ENCODE peak calls at places on chromosome 2, in eight cellular contexts. W, Y, I, L, R, S, Z and C are unnamed samples.

GRCh38 chr2:45960057-45960863 is 308.8 kb downstream of the PRKCE start:
- DNase-seq in W (no peak), Y (no peak), I (no peak), L (no peak), R (no peak), S (no peak), Z (no peak), C (no peak)

GRCh38 chr2:124035001-124035400 is 9.9 kb downstream of the CNTNAP5 start:
- DNase-seq in W (no peak), Y (no peak), I (no peak), L (no peak), R (no peak), S (no peak), Z (no peak), C (no peak)

GRCh38 chr2:55843096-55843991 is 80.2 kb downstream of the EFEMP1 start:
- DNase-seq in W (peak; percentile 83), Y (peak; percentile 91), I (no peak), L (no peak), R (no peak), S (peak; percentile 97), Z (no peak), C (no peak)

GRCh38 chr2:108945969-108946368 is 43.1 kb downstream of the EDAR start:
- DNase-seq in W (no peak), Y (no peak), I (no peak), L (no peak), R (no peak), S (no peak), Z (no peak), C (no peak)

GRCh38 chr2:238701066-238701906 is 146.6 kb upstream of the TWIST2 start:
- DNase-seq in W (no peak), Y (no peak), I (no peak), L (no peak), R (peak; percentile 3), S (peak; percentile 36), Z (peak; percentile 89), C (no peak)

GRCh38 chr2:104434363-104434792 is 419.5 kb upstream of the POU3F3 start:
- DNase-seq in W (no peak), Y (no peak), I (peak; percentile 53), L (peak; percentile 83), R (no peak), S (no peak), Z (no peak), C (no peak)

GRCh38 chr2:54904836-54905235 is 145.4 kb downstream of the RTN4 start:
- DNase-seq in W (no peak), Y (no peak), I (no peak), L (no peak), R (no peak), S (no peak), Z (no peak), C (no peak)

GRCh38 chr2:46337208-46337994 is 40.2 kb downstream of the EPAS1 start:
- DNase-seq in W (no peak), Y (no peak), I (no peak), L (no peak), R (no peak), S (no peak), Z (no peak), C (no peak)

GRCh38 chr2:38466409-38466808 is 89.3 kb upstream of the ATL2 start:
- DNase-seq in W (no peak), Y (no peak), I (no peak), L (no peak), R (no peak), S (no peak), Z (no peak), C (no peak)

GRCh38 chr2:168049609-168050008 is 197.8 kb downstream of the STK39 start:
- DNase-seq in W (no peak), Y (no peak), I (no peak), L (no peak), R (no peak), S (no peak), Z (no peak), C (no peak)

GRCh38 chr2:174691203-174691779 is 73.0 kb downstream of the CHRNA1 start:
- DNase-seq in W (no peak), Y (no peak), I (no peak), L (no peak), R (no peak), S (no peak), Z (no peak), C (no peak)

GRCh38 chr2:177759443-177759842 is 313.1 kb downstream of the PDE11A start:
- DNase-seq in W (no peak), Y (no peak), I (no peak), L (no peak), R (no peak), S (peak; percentile 9), Z (no peak), C (no peak)

GRCh38 chr2:10910625-10911024 is 1.1 kb upstream of the KCNF1 start:
- DNase-seq in W (no peak), Y (no peak), I (no peak), L (no peak), R (no peak), S (no peak), Z (no peak), C (no peak)

GRCh38 chr2:10908195-10908594 is 3.5 kb upstream of the KCNF1 start:
- DNase-seq in W (no peak), Y (no peak), I (no peak), L (no peak), R (no peak), S (no peak), Z (no peak), C (no peak)

GRCh38 chr2:10911291-10912075 is at the start of gene KCNF1:
- DNase-seq in W (no peak), Y (no peak), I (peak; percentile 62), L (peak; percentile 74), R (no peak), S (peak; percentile 83), Z (no peak), C (no peak)

GRCh38 chr2:10909050-10909995 is 2.4 kb upstream of the KCNF1 start:
- DNase-seq in W (no peak), Y (no peak), I (peak; percentile 81), L (peak; percentile 87), R (no peak), S (no peak), Z (no peak), C (no peak)

GRCh38 chr2:10909996-10910341 is 1.8 kb upstream of the KCNF1 start:
- DNase-seq in W (no peak), Y (no peak), I (no peak), L (no peak), R (no peak), S (no peak), Z (no peak), C (no peak)
- TF ChIP-seq CTCF in W (no peak), Y (no peak), I (no peak), L (no peak), R (no peak), S (no peak), Z (peak; percentile 1), C (no peak)

GRCh38 chr2:71893646-71894045 is 254.0 kb downstream of the CYP26B1 start:
- DNase-seq in W (no peak), Y (no peak), I (no peak), L (no peak), R (no peak), S (no peak), Z (peak; percentile 87), C (no peak)

GRCh38 chr2:71892896-71893295 is 254.8 kb downstream of the CYP26B1 start:
- DNase-seq in W (no peak), Y (no peak), I (no peak), L (no peak), R (no peak), S (no peak), Z (peak; percentile 72), C (no peak)

GRCh38 chr2:71895320-71896161 is 252.1 kb downstream of the CYP26B1 start:
- DNase-seq in W (no peak), Y (no peak), I (no peak), L (no peak), R (no peak), S (no peak), Z (peak; percentile 86), C (no peak)

GRCh38 chr2:71892132-71892730 is 255.4 kb downstream of the CYP26B1 start:
- DNase-seq in W (no peak), Y (no peak), I (no peak), L (no peak), R (no peak), S (no peak), Z (peak; percentile 55), C (no peak)

GRCh38 chr2:71894266-71894665 is 253.4 kb downstream of the CYP26B1 start:
- DNase-seq in W (no peak), Y (no peak), I (peak; percentile 42), L (peak; percentile 45), R (no peak), S (no peak), Z (peak; percentile 78), C (no peak)
- TF ChIP-seq CTCF in W (peak; percentile 7), Y (no peak), I (no peak), L (peak; percentile 54), R (no peak), S (no peak), Z (no peak), C (no peak)

DNA sequence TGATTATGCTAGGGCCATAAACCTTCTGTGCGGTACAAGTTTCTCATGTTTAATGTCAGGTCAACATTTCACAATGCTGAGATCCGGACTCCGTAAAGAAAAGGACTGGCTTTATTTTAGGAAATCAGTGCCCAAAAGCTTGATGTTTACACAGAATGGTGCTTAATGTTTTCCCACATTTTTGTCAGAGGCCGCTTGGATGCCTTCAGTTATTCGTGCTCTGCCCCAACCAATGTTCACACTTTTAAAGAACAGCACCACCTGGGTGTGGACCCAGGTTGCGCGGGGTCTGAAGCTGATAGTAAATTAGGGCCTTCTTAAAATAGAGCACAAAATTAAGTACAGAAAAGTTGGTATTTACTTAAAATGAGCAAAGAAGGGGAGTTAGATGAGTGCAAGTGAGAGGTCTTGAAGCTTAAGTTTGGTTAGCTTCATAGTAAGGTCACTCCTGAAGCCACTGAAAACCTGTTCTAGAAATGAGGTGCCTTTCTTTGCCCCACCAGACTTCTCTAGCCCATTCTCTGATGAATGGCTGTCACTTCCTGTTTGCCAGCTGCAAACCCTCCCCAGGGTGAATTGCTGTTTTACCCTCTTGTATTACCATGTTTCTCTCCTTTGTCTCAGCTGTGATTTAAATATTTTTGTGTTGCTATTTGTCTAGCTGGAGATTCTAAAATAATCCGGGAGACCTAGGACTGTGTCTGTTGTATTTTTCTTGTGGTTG is 20.5 kb downstream of the SLC3A1 start:
- DNase-seq in W (no peak), Y (no peak), I (peak; percentile 49), L (peak; percentile 66), R (no peak), S (no peak), Z (no peak), C (no peak)
- TF ChIP-seq CTCF in W (peak; percentile 34), Y (peak; percentile 32), I (peak; percentile 19), L (peak; percentile 63), R (peak; percentile 6), S (no peak), Z (no peak), C (no peak)

DNA sequence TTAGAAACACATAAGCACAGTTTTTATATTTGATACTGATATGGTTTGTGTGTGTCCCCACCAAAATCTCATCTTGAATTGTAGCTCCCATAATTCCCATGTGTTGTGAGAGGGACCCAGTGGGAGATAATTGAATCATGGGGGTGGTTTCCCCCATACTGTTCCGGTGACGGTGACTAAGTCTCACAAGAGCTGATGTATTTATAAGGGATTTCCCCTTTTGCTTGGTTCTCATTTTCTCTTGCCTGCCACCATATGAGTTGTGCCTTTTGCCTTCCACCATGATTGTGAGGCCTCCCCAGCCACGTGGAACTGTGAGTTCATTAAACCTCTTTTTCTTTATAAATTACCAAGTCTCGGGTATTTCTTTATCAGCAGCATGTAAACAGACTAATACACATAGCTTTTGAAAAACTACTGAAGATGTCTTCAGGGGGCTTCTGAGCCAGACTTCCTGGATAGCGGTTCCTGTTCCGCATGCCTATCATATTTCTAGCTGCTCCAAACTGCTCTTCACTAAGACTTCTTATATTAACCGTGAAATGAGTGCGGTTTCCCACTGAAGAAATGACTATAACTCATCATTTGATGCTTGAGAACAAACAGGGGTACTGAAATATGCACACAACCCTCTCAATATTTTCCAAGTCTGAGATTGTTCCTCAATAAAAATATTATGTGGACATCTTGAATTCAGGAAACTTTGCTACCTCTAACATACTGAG is 75.8 kb downstream of the SPHKAP start:
- DNase-seq in W (no peak), Y (no peak), I (no peak), L (no peak), R (no peak), S (no peak), Z (no peak), C (no peak)
- TF ChIP-seq CTCF in W (no peak), Y (no peak), I (no peak), L (no peak), R (no peak), S (no peak), Z (no peak), C (no peak)